ENCODE peak calls at places on chromosome 9, in six cellular contexts. O, B, G, C, I and M are unnamed samples.

GRCh38 chr9:33884856-33885701 is 68.1 kb downstream of the UBE2R2 start:
- DNase-seq in B (no peak), O (peak; percentile 28), I (no peak), C (peak; percentile 60), G (no peak), M (no peak)

GRCh38 chr9:129557192-129558036 is 63.5 kb downstream of the C9orf50 start:
- DNase-seq in I (no peak), C (no peak), G (no peak), B (no peak), O (no peak), M (no peak)

GRCh38 chr9:128080218-128080617 is 12.2 kb downstream of the SLC25A25 start:
- DNase-seq in B (no peak), O (no peak), C (no peak), I (no peak), G (no peak), M (no peak)

GRCh38 chr9:87260171-87260570 is 237.5 kb upstream of the DAPK1 start:
- DNase-seq in I (no peak), B (no peak), G (no peak), O (peak; percentile 66), C (no peak), M (no peak)

GRCh38 chr9:111036068-111036789 is 2.0 kb downstream of the LPAR1 start:
- DNase-seq in B (no peak), O (peak; percentile 85), I (no peak), G (peak; percentile 69), C (peak; percentile 83), M (peak; percentile 89)

GRCh38 chr9:108904161-108904560 is 29.8 kb downstream of the ELP1 start:
- DNase-seq in G (no peak), B (no peak), C (no peak), I (no peak), O (no peak), M (no peak)

GRCh38 chr9:95725045-95725444 is 150.4 kb upstream of the ERCC6L2 start:
- DNase-seq in C (no peak), G (no peak), B (no peak), I (no peak), O (no peak), M (no peak)

GRCh38 chr9:14165376-14166035 is 148.4 kb downstream of the NFIB start:
- DNase-seq in B (no peak), G (no peak), O (no peak), I (no peak), C (no peak), M (no peak)

GRCh38 chr9:118170032-118170955 is 466.1 kb downstream of the TLR4 start:
- DNase-seq in O (peak; percentile 69), I (no peak), C (peak; percentile 54), B (no peak), G (peak; percentile 67), M (peak; percentile 85)

GRCh38 chr9:14203366-14204056 is 110.4 kb downstream of the NFIB start:
- DNase-seq in B (no peak), C (peak; percentile 44), I (no peak), O (peak; percentile 37), G (peak; percentile 33), M (peak; percentile 58)

GRCh38 chr9:95669253-95669652 is 152.5 kb upstream of the PTCH1 start:
- DNase-seq in O (no peak), G (no peak), I (no peak), B (no peak), C (no peak), M (no peak)

GRCh38 chr9:114401344-114401743 is 13.6 kb upstream of the AKNA start:
- DNase-seq in C (no peak), O (no peak), I (no peak), B (no peak), G (no peak), M (no peak)

GRCh38 chr9:112218908-112219307 is 43.8 kb upstream of the SUSD1 start:
- DNase-seq in B (no peak), G (no peak), O (no peak), C (no peak), I (no peak), M (no peak)

GRCh38 chr9:101457003-101457402 is 21.4 kb upstream of the ALDOB start:
- DNase-seq in G (no peak), C (no peak), I (no peak), B (no peak), O (no peak), M (no peak)

GRCh38 chr9:130933114-130934046 is 5.7 kb downstream of the FIBCD1 start:
- DNase-seq in I (no peak), G (no peak), B (no peak), O (peak; percentile 91), C (peak; percentile 36), M (no peak)

GRCh38 chr9:122201641-122202040 is 27.1 kb downstream of the LHX6 start:
- DNase-seq in G (no peak), I (no peak), B (no peak), C (no peak), O (peak; percentile 74), M (no peak)

GRCh38 chr9:132985489-132985888 is 7.0 kb downstream of the GFI1B start:
- DNase-seq in O (no peak), G (no peak), C (no peak), B (no peak), I (no peak), M (no peak)

GRCh38 chr9:134268308-134268724 is 57.9 kb upstream of the RXRA start:
- DNase-seq in O (no peak), G (no peak), B (no peak), I (no peak), C (no peak), M (no peak)

GRCh38 chr9:3251309-3251708 is 274.5 kb downstream of the RFX3 start:
- DNase-seq in C (no peak), G (no peak), I (no peak), O (no peak), B (no peak), M (no peak)

GRCh38 chr9:94697972-94698581 is 28.4 kb upstream of the AOPEP start:
- DNase-seq in O (peak; percentile 54), I (no peak), G (no peak), B (no peak), C (peak; percentile 18), M (no peak)

GRCh38 chr9:113798062-113799030 is 77.8 kb upstream of the ZNF618 start:
- DNase-seq in G (no peak), C (no peak), O (peak; percentile 32), I (no peak), B (no peak), M (no peak)

GRCh38 chr9:137441289-137441934 is at the start of gene ENTPD8:
- DNase-seq in B (no peak), G (no peak), I (no peak), O (peak; percentile 28), C (peak; percentile 75), M (no peak)

GRCh38 chr9:108049671-108050494 is 560.3 kb upstream of the KLF4 start:
- DNase-seq in G (no peak), O (no peak), C (no peak), B (no peak), I (no peak), M (no peak)

GRCh38 chr9:112520646-112521045 is 34.0 kb downstream of the KIAA1958 start:
- DNase-seq in O (no peak), G (no peak), C (no peak), I (no peak), B (no peak), M (no peak)

GRCh38 chr9:136697821-136698526 is 10.7 kb upstream of the AGPAT2 start:
- DNase-seq in B (no peak), I (no peak), C (no peak), O (no peak), G (no peak), M (no peak)

GRCh38 chr9:99162759-99163364 is 57.9 kb downstream of the TGFBR1 start:
- DNase-seq in I (no peak), C (no peak), G (no peak), O (peak; percentile 66), B (no peak), M (no peak)

GRCh38 chr9:124263158-124263557 is 5.4 kb downstream of the NEK6 start:
- DNase-seq in B (no peak), O (no peak), I (no peak), C (no peak), G (no peak), M (no peak)

GRCh38 chr9:19229725-19230355 is 653 bp upstream of the DENND4C start:
- DNase-seq in I (peak; percentile 51), G (peak; percentile 82), O (peak; percentile 75), C (no peak), B (peak; percentile 33), M (peak; percentile 41)

GRCh38 chr9:5186416-5187169 is 1.2 kb upstream of the INSL6 start:
- DNase-seq in G (peak; percentile 1), I (peak; percentile 7), B (no peak), C (peak; percentile 39), O (peak; percentile 74), M (peak; percentile 40)

GRCh38 chr9:95250462-95251058 is 66.9 kb downstream of the FANCC start:
- DNase-seq in B (no peak), I (no peak), O (no peak), G (no peak), C (no peak), M (no peak)

GRCh38 chr9:112858625-112859147 is 32.0 kb downstream of the SLC46A2 start:
- DNase-seq in C (no peak), G (no peak), I (no peak), O (peak; percentile 74), B (no peak), M (no peak)

GRCh38 chr9:138045541-138046490 is 168.2 kb downstream of the CACNA1B start:
- DNase-seq in B (no peak), I (no peak), C (peak; percentile 39), G (no peak), O (no peak), M (no peak)

GRCh38 chr9:129823163-129823933 is 588 bp downstream of the TOR1A start:
- DNase-seq in B (no peak), C (no peak), G (no peak), O (peak; percentile 69), I (no peak), M (no peak)

GRCh38 chr9:87280421-87280820 is 217.2 kb upstream of the DAPK1 start:
- DNase-seq in B (no peak), O (no peak), C (no peak), G (no peak), I (no peak), M (no peak)

GRCh38 chr9:121183666-121184423 is 17.8 kb downstream of the RAB14 start:
- DNase-seq in C (no peak), B (no peak), G (no peak), I (no peak), O (no peak), M (no peak)